ENCODE peak calls at places on chromosomes 1 and 21, in seven cellular contexts. X is stimulated activated CD4-positive, alpha-beta T cell treated with anti-CD3 and anti-CD28 coated beads, Interleukin-4, amount 100 ng/mL, for 1 hour; T is type B pancreatic cell; R is left cardiac atrium; O is AG04450; F is fibroblast of gingiva; H is adrenal gland. B is an unnamed sample.

GRCh38 chr1:38898653-38899230 is 17.4 kb upstream of the GJA9 start:
- DNase-seq in X (no peak), T (no peak), R (no peak), O (no peak), F (no peak), H (no peak), B (no peak)

GRCh38 chr1:159970932-159971342 is 16.9 kb upstream of the SLAMF9 start:
- DNase-seq in X (no peak), T (peak; percentile 31), R (no peak), O (no peak), F (no peak), H (peak; percentile 29), B (no peak)

GRCh38 chr1:29712275-29712633 is 475.9 kb downstream of the PTPRU start:
- DNase-seq in X (no peak), T (no peak), R (no peak), O (no peak), F (no peak), H (no peak), B (no peak)

GRCh38 chr1:54347955-54348699 is 58.1 kb downstream of the SSBP3 start:
- DNase-seq in X (no peak), T (no peak), R (no peak), O (no peak), F (no peak), H (no peak), B (no peak)

GRCh38 chr21:15003463-15004135 is 61.2 kb downstream of the NRIP1 start:
- DNase-seq in X (no peak), T (no peak), R (no peak), O (no peak), F (no peak), H (no peak), B (no peak)

GRCh38 chr1:8660455-8660854 is 157.0 kb downstream of the RERE start:
- DNase-seq in X (no peak), T (no peak), R (peak; percentile 58), O (peak; percentile 74), F (peak; percentile 84), H (peak; percentile 60), B (peak; percentile 56)

GRCh38 chr1:181112071-181112929 is 23.8 kb downstream of the IER5 start:
- DNase-seq in X (no peak), T (no peak), R (peak; percentile 87), O (peak; percentile 97), F (peak; percentile 96), H (peak; percentile 94), B (peak; percentile 91)

GRCh38 chr1:29974345-29974744 is 738.0 kb downstream of the PTPRU start:
- DNase-seq in X (no peak), T (no peak), R (no peak), O (peak; percentile 73), F (peak; percentile 20), H (no peak), B (no peak)

GRCh38 chr1:40351124-40351523 is 22.4 kb upstream of the SMAP2 start:
- DNase-seq in X (no peak), T (no peak), R (no peak), O (no peak), F (no peak), H (no peak), B (no peak)

GRCh38 chr1:213988639-213989070 is 882 bp downstream of the PROX1 start:
- DNase-seq in X (no peak), T (no peak), R (no peak), O (no peak), F (no peak), H (peak; percentile 39), B (no peak)